ENCODE peak calls at places on chromosomes 11 and 22, in seven cellular contexts. U is SK-N-MC, X is HCT116, P is prostate gland, S is breast epithelium, W is GM12891, G is transverse colon. A is an unnamed sample.

GRCh38 chr22:37996079-37996478 is 11.7 kb upstream of the SOX10 start:
- DNase-seq in X (no peak), P (peak), S (peak), W (no peak), U (no peak), G (no peak), A (no peak)

GRCh38 chr22:18968011-18968749 is 32.1 kb upstream of the PRODH start:
- DNase-seq in G (no peak), S (no peak), P (no peak), U (no peak), X (no peak), W (no peak), A (no peak)

GRCh38 chr11:1072116-1072820 is 2.4 kb upstream of the MUC2 start:
- DNase-seq in P (no peak), G (no peak), X (peak), W (no peak), U (no peak), S (peak), A (peak)

GRCh38 chr11:63549411-63549810 is 12.8 kb downstream of the PLAAT4 start:
- DNase-seq in G (no peak), S (no peak), W (no peak), U (no peak), X (no peak), P (no peak), A (peak)

GRCh38 chr11:70620510-70621184 is 222.3 kb downstream of the CTTN start:
- DNase-seq in W (no peak), G (no peak), S (no peak), U (no peak), P (no peak), X (no peak), A (no peak)

GRCh38 chr11:91435694-91436375 is 788.8 kb upstream of the FAT3 start:
- DNase-seq in G (no peak), W (no peak), S (no peak), X (no peak), P (no peak), U (no peak), A (no peak)

GRCh38 chr11:87015645-87016044 is 22.1 kb upstream of the TMEM135 start:
- DNase-seq in X (no peak), W (no peak), G (no peak), U (no peak), P (no peak), S (no peak), A (no peak)

GRCh38 chr11:131246589-131247164 is 123.7 kb upstream of the NTM start:
- DNase-seq in P (no peak), X (no peak), W (no peak), U (no peak), G (peak), S (no peak), A (no peak)

GRCh38 chr11:86374586-86374985 is at the start of gene CCDC81:
- DNase-seq in U (no peak), G (no peak), W (no peak), S (no peak), P (no peak), X (no peak), A (no peak)

GRCh38 chr11:6636480-6636879 is 17.3 kb upstream of the TPP1 start:
- DNase-seq in X (no peak), U (no peak), G (no peak), W (no peak), P (no peak), S (no peak), A (no peak)

GRCh38 chr11:41307371-41308080 is 151.9 kb downstream of the LRRC4C start:
- DNase-seq in X (no peak), G (no peak), U (no peak), P (no peak), W (no peak), S (no peak), A (no peak)

GRCh38 chr11:63764712-63765631 is 3.6 kb downstream of the ZFTA start:
- DNase-seq in S (no peak), X (no peak), U (no peak), P (no peak), G (peak), W (no peak), A (no peak)

GRCh38 chr11:121870202-121871045 is 245.6 kb downstream of the BLID start:
- DNase-seq in U (no peak), S (no peak), X (no peak), P (no peak), G (no peak), W (no peak), A (no peak)

GRCh38 chr11:35122308-35122707 is 16.7 kb upstream of the CD44 start:
- DNase-seq in G (no peak), U (no peak), W (no peak), P (no peak), S (no peak), X (no peak), A (no peak)

GRCh38 chr11:35126000-35126878 is 12.7 kb upstream of the CD44 start:
- DNase-seq in S (no peak), X (no peak), P (no peak), U (no peak), G (no peak), W (no peak), A (no peak)

GRCh38 chr11:35131094-35131493 is 7.9 kb upstream of the CD44 start:
- DNase-seq in X (no peak), P (no peak), S (no peak), U (no peak), G (no peak), W (no peak), A (no peak)

GRCh38 chr11:35127619-35128018 is 11.4 kb upstream of the CD44 start:
- DNase-seq in U (no peak), G (no peak), W (no peak), S (no peak), P (no peak), X (no peak), A (no peak)

GRCh38 chr11:35126879-35127576 is 11.9 kb upstream of the CD44 start:
- DNase-seq in W (no peak), G (no peak), S (no peak), P (no peak), U (no peak), X (no peak), A (no peak)
- TF ChIP-seq POLR2AphosphoS5 in W (no peak), G (no peak), S (no peak), P (no peak), U (no peak), X (no peak), A (no peak)

GRCh38 chr22:26589367-26589844 is 526 bp downstream of the TPST2 start:
- DNase-seq in P (no peak), W (peak), G (peak), X (no peak), S (no peak), U (no peak), A (no peak)

GRCh38 chr22:26590525-26590858 is 560 bp upstream of the TPST2 start:
- DNase-seq in W (no peak), P (no peak), G (no peak), X (no peak), S (no peak), U (no peak), A (no peak)

GRCh38 chr22:26588749-26589366 is 1.1 kb downstream of the TPST2 start:
- DNase-seq in G (no peak), X (no peak), P (no peak), S (no peak), W (no peak), U (no peak), A (no peak)

GRCh38 chr22:26587991-26588613 is 1.8 kb downstream of the TPST2 start:
- DNase-seq in G (no peak), U (no peak), P (no peak), S (no peak), W (no peak), X (no peak), A (no peak)

DNA sequence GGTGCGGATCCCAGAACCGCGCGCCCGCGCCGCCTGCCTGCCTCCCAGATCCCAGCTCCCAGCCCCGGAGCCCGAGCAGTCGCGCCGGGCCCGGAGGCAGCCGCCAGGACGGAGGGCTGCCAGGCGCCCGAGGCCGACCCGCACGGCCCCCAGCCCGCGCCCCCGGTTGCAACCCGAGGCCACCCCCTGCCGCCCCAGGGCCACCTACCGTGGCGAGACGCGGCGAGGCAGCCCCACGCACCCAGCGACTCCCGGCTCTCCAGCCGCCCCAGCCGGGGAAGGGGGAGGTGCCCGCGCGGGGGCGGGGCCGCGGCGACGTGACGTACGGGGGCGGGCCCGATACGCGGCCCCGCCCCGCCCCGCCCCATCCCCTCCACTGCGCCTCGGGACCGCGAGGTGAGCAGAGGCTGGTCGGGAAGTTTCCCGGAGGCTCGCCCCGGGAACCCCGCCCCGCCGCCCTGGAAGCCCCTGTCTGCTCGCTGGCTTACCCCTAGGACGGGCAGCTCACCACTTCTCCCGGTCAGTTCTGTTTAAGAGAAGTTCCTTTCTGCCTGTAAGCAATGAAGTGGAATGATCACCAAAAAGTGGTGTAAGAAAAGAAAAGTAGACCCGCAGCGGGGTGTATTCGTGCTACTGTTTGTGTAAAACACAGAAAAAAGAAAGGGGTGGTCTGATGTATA is at the start of gene TPST2:
- DNase-seq in P (peak), W (peak), U (no peak), X (peak), S (peak), G (peak), A (peak)
- TF ChIP-seq POLR2AphosphoS5 in P (peak), W (peak), U (peak), X (peak), S (peak), G (peak), A (peak)

GRCh38 chr11:21110378-21110777 is 441.0 kb downstream of the NELL1 start:
- DNase-seq in U (no peak), W (no peak), P (no peak), S (no peak), G (no peak), X (no peak), A (no peak)

GRCh38 chr11:21121991-21122390 is 452.6 kb downstream of the NELL1 start:
- DNase-seq in X (no peak), W (no peak), S (no peak), U (no peak), P (no peak), G (no peak), A (no peak)

GRCh38 chr11:21115999-21116398 is 446.6 kb downstream of the NELL1 start:
- DNase-seq in X (no peak), G (no peak), W (no peak), P (no peak), U (no peak), S (no peak), A (no peak)
- TF ChIP-seq POLR2AphosphoS5 in X (no peak), G (no peak), W (no peak), P (no peak), U (no peak), S (no peak), A (no peak)

DNA sequence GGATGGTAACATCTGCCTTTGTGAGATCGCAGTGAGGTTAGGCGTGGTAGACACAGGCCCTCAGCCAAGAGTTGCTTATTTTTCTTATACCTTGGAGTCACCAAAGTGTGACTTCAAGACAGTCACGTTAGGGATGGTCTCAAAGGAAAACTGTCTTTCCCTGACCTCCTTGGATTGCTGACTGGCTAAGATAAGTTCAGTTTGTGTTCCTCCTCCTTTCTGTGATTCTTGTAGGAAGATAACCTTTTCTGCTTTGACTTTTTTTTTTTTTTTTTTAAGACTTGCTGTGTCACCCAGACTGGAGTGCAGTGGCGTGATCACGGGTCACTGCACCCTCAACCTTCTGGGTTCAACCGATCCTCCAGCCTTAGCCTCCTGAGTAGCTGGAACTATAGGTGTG is 23.1 kb downstream of the TAB1 start:
- DNase-seq in S (no peak), W (no peak), X (no peak), P (no peak), U (no peak), G (no peak), A (no peak)
- TF ChIP-seq POLR2AphosphoS5 in S (no peak), W (no peak), X (no peak), P (no peak), U (no peak), G (no peak), A (no peak)